ENCODE peak calls at places on chromosome 20, in seven cellular contexts. I is esophagus squamous epithelium, G is tibial artery, N is brain microvascular endothelial cell, A is AG04449, D is ovary, B is pancreas. T is an unnamed sample.

GRCh38 chr20:52497731-52498130 is 306.2 kb upstream of the ZFP64 start:
- DNase-seq in G (no peak), B (no peak), I (no peak), D (no peak), A (no peak), N (no peak), T (peak; percentile 55)

GRCh38 chr20:33660035-33660684 is 2.0 kb upstream of the C20orf144 start:
- DNase-seq in N (no peak), I (no peak), A (no peak), B (no peak), G (no peak), D (peak; percentile 42), T (no peak)

GRCh38 chr20:44091026-44091425 is 96.0 kb downstream of the JPH2 start:
- DNase-seq in A (no peak), G (no peak), D (no peak), B (no peak), I (no peak), N (no peak), T (no peak)

GRCh38 chr20:58219342-58219700 is 9.1 kb downstream of the ANKRD60 start:
- DNase-seq in D (no peak), I (no peak), A (peak; percentile 57), G (no peak), N (peak; percentile 54), B (no peak), T (peak; percentile 78)

GRCh38 chr20:53168491-53168890 is 196.3 kb downstream of the TSHZ2 start:
- DNase-seq in B (no peak), A (no peak), I (no peak), N (no peak), D (no peak), G (no peak), T (no peak)

GRCh38 chr20:11229772-11230171 is 556.0 kb upstream of the JAG1 start:
- DNase-seq in I (no peak), G (peak; percentile 51), B (peak; percentile 39), N (peak; percentile 99), D (peak; percentile 75), A (peak; percentile 88), T (peak; percentile 98)

GRCh38 chr20:10060223-10060622 is 25.4 kb downstream of the ANKEF1 start:
- DNase-seq in G (no peak), N (no peak), D (no peak), I (no peak), A (no peak), B (no peak), T (no peak)

GRCh38 chr20:1669304-1669703 is 11.7 kb upstream of the SIRPG start:
- DNase-seq in N (peak; percentile 51), A (no peak), B (no peak), I (no peak), G (no peak), D (no peak), T (no peak)

GRCh38 chr20:35015863-35016193 is 60.2 kb downstream of the MYH7B start:
- DNase-seq in I (no peak), A (no peak), B (no peak), G (no peak), N (no peak), D (no peak), T (no peak)

DNA sequence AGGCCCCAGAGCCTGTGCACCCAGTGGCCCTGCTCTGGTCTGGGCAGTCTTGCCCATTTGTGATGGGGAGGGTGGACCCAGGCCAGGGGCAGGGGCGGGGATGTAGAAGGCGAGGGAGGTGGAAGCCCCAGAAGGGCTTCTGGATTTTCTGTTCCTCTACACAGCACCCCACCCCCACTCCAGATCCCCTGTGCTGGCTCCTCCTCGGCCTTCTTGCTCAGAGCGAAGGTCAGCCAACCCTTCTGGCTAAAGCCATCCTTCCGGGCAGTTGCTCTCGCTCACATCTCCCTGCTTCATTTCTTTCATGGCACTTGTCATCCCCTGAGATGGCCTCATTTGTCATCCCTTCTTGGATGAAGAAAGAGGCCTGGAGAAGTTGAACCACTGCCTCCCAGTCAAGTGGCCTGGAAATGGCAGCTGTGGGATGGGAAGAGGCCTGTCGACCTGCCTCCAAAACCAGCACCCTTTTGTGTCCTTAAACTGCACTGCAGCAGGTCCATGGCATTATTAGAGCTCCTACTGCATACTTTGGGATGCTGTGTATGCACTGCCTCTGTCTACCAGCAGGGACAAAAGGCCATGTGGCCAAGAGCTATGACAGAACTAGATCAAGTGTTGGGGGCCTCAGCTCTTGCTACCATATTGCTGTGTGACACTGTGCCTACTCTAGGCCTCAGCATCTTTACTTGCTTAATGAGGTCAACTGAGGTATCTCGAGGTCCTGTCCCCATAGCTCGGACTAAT is 19.9 kb downstream of the PEDS1 start:
- DNase-seq in I (no peak), G (no peak), B (no peak), D (no peak), A (no peak), N (no peak), T (no peak)
- TF ChIP-seq CTCF in I (no peak), G (no peak), B (no peak), D (no peak), A (no peak), N (peak; percentile 51), T (peak; percentile 34)

GRCh38 chr20:3629893-3630292 is 33.3 kb downstream of the GFRA4 start:
- DNase-seq in B (no peak), I (no peak), N (no peak), A (no peak), G (no peak), D (no peak), T (no peak)

GRCh38 chr20:3633913-3634478 is 29.2 kb downstream of the GFRA4 start:
- DNase-seq in G (no peak), N (no peak), A (no peak), D (no peak), I (no peak), B (no peak), T (no peak)

GRCh38 chr20:3631534-3631933 is 31.7 kb downstream of the GFRA4 start:
- DNase-seq in N (no peak), G (no peak), I (no peak), B (no peak), D (no peak), A (no peak), T (no peak)

GRCh38 chr20:3630429-3630828 is 32.8 kb downstream of the GFRA4 start:
- DNase-seq in A (no peak), D (no peak), B (no peak), N (no peak), G (no peak), I (no peak), T (no peak)

DNA sequence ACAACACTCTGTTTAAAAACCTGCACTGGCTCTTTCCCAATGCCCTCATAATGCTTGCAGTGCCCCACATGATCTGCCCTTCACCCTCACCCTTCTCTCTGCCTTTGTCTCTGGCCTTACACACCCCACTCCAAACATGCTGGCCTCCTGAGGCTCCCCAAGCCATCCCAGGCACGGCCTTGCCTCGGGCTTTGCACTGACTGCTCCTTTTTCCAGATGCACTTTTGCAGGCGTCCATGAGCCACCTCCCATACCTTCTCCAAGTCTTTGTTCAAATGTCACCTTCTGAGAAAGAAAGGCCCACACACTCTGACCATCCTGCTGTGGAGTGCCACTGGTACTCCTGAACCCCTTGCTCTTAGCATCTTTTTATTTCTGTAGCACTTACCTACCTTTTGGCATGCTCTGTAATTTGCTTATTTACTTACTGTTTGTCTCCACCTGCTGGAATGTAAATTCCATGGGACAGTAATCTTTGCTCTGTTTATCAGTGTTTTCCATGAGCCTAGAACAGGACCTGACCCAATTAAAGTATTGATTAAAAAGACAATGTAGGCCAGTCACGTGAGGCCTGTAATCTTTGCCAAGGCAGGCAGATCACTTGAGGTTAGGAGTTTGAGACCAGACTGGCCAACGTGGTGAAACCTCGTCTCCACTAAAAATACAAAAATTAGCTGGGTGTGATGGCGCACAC is 30.7 kb downstream of the GFRA4 start:
- DNase-seq in G (no peak), B (no peak), D (no peak), N (no peak), A (no peak), I (no peak), T (no peak)
- TF ChIP-seq CTCF in G (no peak), B (no peak), D (no peak), N (no peak), A (no peak), I (no peak), T (peak; percentile 2)

GRCh38 chr20:16771204-16771603 is 23.0 kb downstream of the OTOR start:
- DNase-seq in G (no peak), N (no peak), A (no peak), D (no peak), B (no peak), I (no peak), T (no peak)
- TF ChIP-seq CTCF in G (no peak), N (no peak), A (no peak), D (no peak), B (no peak), I (no peak), T (no peak)

DNA sequence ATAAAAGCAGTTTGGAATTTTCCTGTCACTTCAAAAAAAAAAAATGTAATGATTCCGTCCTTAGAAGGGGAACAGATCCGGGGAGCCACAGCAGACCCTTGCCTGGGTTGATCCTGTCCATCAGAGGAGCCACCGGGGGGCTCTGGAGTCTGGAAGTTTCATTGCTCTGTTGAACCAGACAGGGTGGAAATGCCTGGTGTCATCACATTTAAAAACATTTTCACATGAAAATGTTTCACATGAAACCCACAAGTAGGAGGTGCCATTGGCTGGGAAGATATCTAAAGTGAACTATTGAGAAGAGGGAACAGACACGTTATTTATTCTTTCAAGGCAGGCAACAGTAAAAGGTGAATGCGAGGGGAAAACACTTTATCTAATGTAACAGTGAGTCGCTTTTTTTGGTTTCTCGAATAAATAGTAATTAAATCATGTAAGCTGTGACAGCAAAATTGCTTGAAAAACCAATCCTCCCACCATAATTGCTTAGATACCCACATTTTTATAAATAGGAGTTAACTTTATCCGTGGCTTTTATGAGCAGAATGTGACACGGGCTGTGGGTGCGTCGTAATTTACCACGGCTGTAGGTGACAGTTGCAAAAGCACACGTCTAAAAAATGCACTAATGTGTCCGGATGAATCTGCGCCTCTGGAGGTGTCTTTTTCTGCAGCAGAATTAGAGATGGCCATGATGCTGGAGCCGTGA is 323.4 kb downstream of the TAF4 start:
- DNase-seq in A (no peak), G (no peak), D (no peak), N (no peak), I (no peak), B (no peak), T (no peak)
- TF ChIP-seq CTCF in A (no peak), G (no peak), D (no peak), N (peak; percentile 8), I (no peak), B (no peak), T (no peak)

GRCh38 chr20:62409935-62410741 is 3.1 kb upstream of the CABLES2 start:
- DNase-seq in A (no peak), B (peak; percentile 73), G (no peak), N (no peak), I (no peak), D (peak; percentile 76), T (peak; percentile 31)
- TF ChIP-seq CTCF in A (peak; percentile 47), B (no peak), G (no peak), N (peak; percentile 75), I (no peak), D (no peak), T (peak; percentile 52)

GRCh38 chr20:50663095-50663821 is 28.1 kb downstream of the RIPOR3 start:
- DNase-seq in N (no peak), B (peak; percentile 86), G (no peak), I (no peak), D (no peak), A (no peak), T (no peak)
- TF ChIP-seq CTCF in N (no peak), B (no peak), G (no peak), I (peak; percentile 9), D (no peak), A (no peak), T (no peak)

GRCh38 chr20:25470045-25470444 is 62.6 kb downstream of the GINS1 start:
- DNase-seq in I (no peak), D (no peak), G (no peak), N (peak; percentile 19), B (peak; percentile 56), A (no peak), T (peak; percentile 33)
- TF ChIP-seq CTCF in I (no peak), D (no peak), G (peak; percentile 14), N (peak; percentile 70), B (no peak), A (peak; percentile 57), T (peak; percentile 45)

T was measured in cardiac fibroblast.